ENCODE peak calls at places on chromosomes 2 and 18, in six cellular contexts. One of them, this sample, is unnamed.

GRCh38 chr18:39561136-39561535 is 1995.5 kb upstream of the CELF4 start:
- DNase-seq in omental fat pad: no peak
- DNase-seq in right atrium auricular region: no peak
- DNase-seq in BE2C: no peak
- DNase-seq in lung: no peak
- DNase-seq in mesothelial cell of epicardium: no peak
- DNase-seq in this sample: no peak

GRCh38 chr18:68724021-68724420 is 9.1 kb upstream of the TMX3 start:
- DNase-seq in right atrium auricular region: no peak
- DNase-seq in omental fat pad: no peak
- DNase-seq in mesothelial cell of epicardium: no peak
- DNase-seq in lung: no peak
- DNase-seq in BE2C: no peak
- DNase-seq in this sample: no peak

GRCh38 chr2:96251721-96252292 is 14.0 kb downstream of the TMEM127 start:
- DNase-seq in omental fat pad: no peak
- DNase-seq in right atrium auricular region: peak; percentile 86
- DNase-seq in lung: peak; percentile 53
- DNase-seq in mesothelial cell of epicardium: no peak
- DNase-seq in BE2C: peak; percentile 53
- DNase-seq in this sample: no peak

GRCh38 chr2:167537743-167538142 is 649.5 kb downstream of the XIRP2 start:
- DNase-seq in mesothelial cell of epicardium: no peak
- DNase-seq in lung: no peak
- DNase-seq in right atrium auricular region: no peak
- DNase-seq in omental fat pad: no peak
- DNase-seq in BE2C: no peak
- DNase-seq in this sample: no peak

GRCh38 chr2:216113572-216113971 is 4.4 kb downstream of the XRCC5 start:
- DNase-seq in BE2C: no peak
- DNase-seq in omental fat pad: no peak
- DNase-seq in lung: no peak
- DNase-seq in mesothelial cell of epicardium: no peak
- DNase-seq in right atrium auricular region: no peak
- DNase-seq in this sample: no peak

GRCh38 chr2:18454692-18455255 is 105.7 kb downstream of the RDH14 start:
- DNase-seq in omental fat pad: no peak
- DNase-seq in mesothelial cell of epicardium: no peak
- DNase-seq in BE2C: no peak
- DNase-seq in lung: no peak
- DNase-seq in right atrium auricular region: no peak
- DNase-seq in this sample: no peak

GRCh38 chr2:212832211-212833195 is 293.9 kb upstream of the ERBB4 start:
- DNase-seq in omental fat pad: no peak
- DNase-seq in BE2C: peak; percentile 8
- DNase-seq in lung: no peak
- DNase-seq in right atrium auricular region: no peak
- DNase-seq in mesothelial cell of epicardium: no peak
- DNase-seq in this sample: peak; percentile 66

GRCh38 chr2:235637906-235638305 is 144.1 kb downstream of the AGAP1 start:
- DNase-seq in BE2C: no peak
- DNase-seq in lung: no peak
- DNase-seq in omental fat pad: no peak
- DNase-seq in right atrium auricular region: no peak
- DNase-seq in mesothelial cell of epicardium: no peak
- DNase-seq in this sample: no peak

GRCh38 chr2:237601453-237602116 is 11.1 kb upstream of the RAB17 start:
- DNase-seq in mesothelial cell of epicardium: no peak
- DNase-seq in BE2C: no peak
- DNase-seq in lung: no peak
- DNase-seq in omental fat pad: no peak
- DNase-seq in right atrium auricular region: no peak
- DNase-seq in this sample: no peak
- TF ChIP-seq CTCF in mesothelial cell of epicardium: no peak
- TF ChIP-seq CTCF in BE2C: peak; percentile 23
- TF ChIP-seq CTCF in lung: no peak
- TF ChIP-seq CTCF in omental fat pad: no peak
- TF ChIP-seq CTCF in right atrium auricular region: no peak
- TF ChIP-seq CTCF in this sample: no peak

GRCh38 chr2:156064540-156064939 is 268.0 kb downstream of the NR4A2 start:
- DNase-seq in omental fat pad: no peak
- DNase-seq in BE2C: no peak
- DNase-seq in lung: no peak
- DNase-seq in right atrium auricular region: no peak
- DNase-seq in mesothelial cell of epicardium: no peak
- DNase-seq in this sample: no peak

GRCh38 chr2:156065912-156066311 is 266.6 kb downstream of the NR4A2 start:
- DNase-seq in mesothelial cell of epicardium: no peak
- DNase-seq in right atrium auricular region: no peak
- DNase-seq in BE2C: no peak
- DNase-seq in lung: no peak
- DNase-seq in omental fat pad: no peak
- DNase-seq in this sample: no peak
- TF ChIP-seq CTCF in mesothelial cell of epicardium: peak; percentile 12
- TF ChIP-seq CTCF in right atrium auricular region: no peak
- TF ChIP-seq CTCF in BE2C: no peak
- TF ChIP-seq CTCF in lung: no peak
- TF ChIP-seq CTCF in omental fat pad: no peak
- TF ChIP-seq CTCF in this sample: peak; percentile 31

DNA sequence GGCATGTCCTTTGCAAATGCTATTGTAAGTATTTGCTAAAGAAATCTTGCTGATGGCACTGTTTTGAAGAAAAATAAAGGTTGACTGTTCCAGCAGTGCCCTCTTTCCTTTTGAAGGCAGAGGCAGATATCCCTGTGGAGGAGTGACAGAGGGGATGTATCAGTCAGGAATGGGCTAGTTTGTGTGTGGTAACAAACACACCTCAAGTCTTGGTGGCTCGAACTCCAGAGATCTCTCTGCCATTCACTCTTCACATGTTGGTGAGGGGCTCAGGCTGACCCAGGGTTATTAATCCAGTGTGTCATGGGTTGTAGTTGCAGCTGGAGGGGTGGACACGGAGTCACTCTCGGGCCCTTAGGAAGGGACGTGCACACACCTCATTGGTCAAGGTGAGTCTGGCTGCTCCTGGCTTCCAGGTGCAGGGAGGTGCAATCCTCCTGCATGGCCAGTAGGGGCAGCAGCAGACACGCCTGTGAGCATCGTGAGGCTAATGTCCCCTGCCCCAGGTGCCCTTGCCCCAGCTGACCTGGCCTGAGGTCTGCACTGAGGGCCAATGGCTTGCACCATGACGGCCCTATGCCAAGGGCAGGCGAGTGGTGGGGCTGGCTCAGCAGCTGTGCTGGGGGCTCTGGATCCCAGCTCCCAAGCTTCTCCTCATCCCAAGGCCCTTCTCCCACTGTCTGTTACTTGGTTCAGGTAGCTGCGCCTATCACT is 146.5 kb downstream of the ASB1 start:
- DNase-seq in right atrium auricular region: no peak
- DNase-seq in BE2C: no peak
- DNase-seq in mesothelial cell of epicardium: no peak
- DNase-seq in omental fat pad: no peak
- DNase-seq in lung: no peak
- DNase-seq in this sample: no peak
- TF ChIP-seq CTCF in right atrium auricular region: no peak
- TF ChIP-seq CTCF in BE2C: peak; percentile 67
- TF ChIP-seq CTCF in mesothelial cell of epicardium: peak; percentile 47
- TF ChIP-seq CTCF in omental fat pad: no peak
- TF ChIP-seq CTCF in lung: peak; percentile 8
- TF ChIP-seq CTCF in this sample: peak; percentile 73

DNA sequence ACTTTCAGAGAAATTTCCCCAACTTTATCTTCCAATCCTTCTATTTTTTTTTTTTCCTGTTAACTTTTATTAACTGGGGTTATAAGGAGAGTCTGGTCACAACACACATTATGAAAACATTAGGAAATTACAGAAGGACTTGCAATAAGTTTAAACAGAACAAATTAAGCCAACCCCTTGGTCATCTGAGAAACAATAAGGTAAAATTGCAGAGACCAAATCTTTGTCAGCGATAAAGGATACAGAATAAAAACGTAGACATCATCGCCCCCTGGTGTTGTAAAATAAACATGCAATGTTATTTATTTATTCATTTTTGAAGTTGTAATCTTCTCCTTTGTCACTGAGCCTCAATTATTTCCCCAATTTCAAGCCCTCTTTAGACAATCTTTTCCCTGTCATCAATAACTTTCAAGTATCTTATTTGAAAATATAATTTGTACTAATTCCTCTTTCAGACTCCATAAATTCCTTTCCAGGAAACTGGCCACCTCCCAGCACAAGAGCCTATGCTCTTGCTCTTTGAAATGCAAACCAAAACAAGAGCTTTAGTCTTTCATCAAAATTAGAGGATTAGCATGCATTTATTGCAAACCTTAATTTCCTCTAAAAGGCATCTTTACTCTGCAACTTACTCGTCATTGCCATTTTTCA is 19.5 kb downstream of the G6PC2 start:
- DNase-seq in lung: no peak
- DNase-seq in omental fat pad: no peak
- DNase-seq in right atrium auricular region: no peak
- DNase-seq in BE2C: no peak
- DNase-seq in mesothelial cell of epicardium: no peak
- DNase-seq in this sample: no peak
- TF ChIP-seq CTCF in lung: peak; percentile 59
- TF ChIP-seq CTCF in omental fat pad: no peak
- TF ChIP-seq CTCF in right atrium auricular region: peak; percentile 45
- TF ChIP-seq CTCF in BE2C: peak; percentile 35
- TF ChIP-seq CTCF in mesothelial cell of epicardium: peak; percentile 86
- TF ChIP-seq CTCF in this sample: peak; percentile 84

DNA sequence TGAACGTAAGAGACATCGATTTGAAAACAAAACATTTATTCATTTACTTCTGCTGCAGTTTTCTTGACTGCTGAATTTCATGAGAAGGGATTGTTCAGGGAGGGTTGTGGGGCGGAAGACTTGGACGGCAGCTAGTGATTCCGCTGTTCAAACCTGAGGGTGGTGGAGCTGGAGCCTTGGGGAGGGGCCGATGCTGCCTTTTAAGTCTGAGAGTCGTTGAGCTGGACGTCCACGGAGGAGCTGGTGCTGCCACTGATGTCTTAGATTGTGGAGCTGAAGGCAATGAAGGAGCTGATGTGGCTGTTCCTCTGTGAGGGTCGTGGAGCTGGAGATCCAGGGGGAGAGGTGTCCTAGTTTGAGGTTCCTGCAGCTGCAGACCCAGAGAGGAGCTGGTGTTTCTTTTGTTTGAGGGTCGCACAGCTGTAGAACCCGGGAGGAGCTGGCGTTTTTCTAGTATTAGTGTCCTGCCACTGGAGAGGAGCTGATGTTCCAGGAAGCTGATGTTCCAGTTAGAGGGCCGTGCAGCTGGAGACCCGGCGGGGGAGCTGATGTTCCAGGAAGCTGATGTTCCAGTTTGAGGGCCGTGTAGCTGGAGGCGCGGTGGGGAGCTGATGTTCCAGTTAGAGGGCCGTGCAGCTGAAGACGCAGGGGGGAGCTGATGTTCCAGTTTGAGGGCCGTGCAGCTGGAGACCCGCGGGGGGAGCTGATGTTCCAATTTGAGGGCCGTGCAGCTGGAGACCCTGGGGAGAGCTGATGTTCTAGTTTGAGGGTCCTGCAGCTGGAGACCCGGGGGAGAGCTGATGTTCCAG is 150.9 kb downstream of the RTP5 start:
- DNase-seq in BE2C: no peak
- DNase-seq in mesothelial cell of epicardium: no peak
- DNase-seq in omental fat pad: no peak
- DNase-seq in lung: no peak
- DNase-seq in right atrium auricular region: no peak
- DNase-seq in this sample: no peak
- TF ChIP-seq CTCF in BE2C: no peak
- TF ChIP-seq CTCF in mesothelial cell of epicardium: no peak
- TF ChIP-seq CTCF in omental fat pad: no peak
- TF ChIP-seq CTCF in lung: no peak
- TF ChIP-seq CTCF in right atrium auricular region: no peak
- TF ChIP-seq CTCF in this sample: no peak

GRCh38 chr2:241598061-241598460 is 38.9 kb downstream of the THAP4 start:
- DNase-seq in omental fat pad: no peak
- DNase-seq in lung: no peak
- DNase-seq in BE2C: no peak
- DNase-seq in right atrium auricular region: no peak
- DNase-seq in mesothelial cell of epicardium: no peak
- DNase-seq in this sample: no peak

GRCh38 chr2:241595600-241596140 is 37.1 kb downstream of the BOK start:
- DNase-seq in omental fat pad: no peak
- DNase-seq in BE2C: peak; percentile 48
- DNase-seq in mesothelial cell of epicardium: no peak
- DNase-seq in lung: no peak
- DNase-seq in right atrium auricular region: no peak
- DNase-seq in this sample: no peak

GRCh38 chr2:241601841-241602240 is 35.1 kb downstream of the THAP4 start:
- DNase-seq in mesothelial cell of epicardium: no peak
- DNase-seq in right atrium auricular region: no peak
- DNase-seq in BE2C: no peak
- DNase-seq in omental fat pad: no peak
- DNase-seq in lung: no peak
- DNase-seq in this sample: no peak

GRCh38 chr2:241597561-241597960 is 39.0 kb downstream of the BOK start:
- DNase-seq in mesothelial cell of epicardium: no peak
- DNase-seq in lung: no peak
- DNase-seq in right atrium auricular region: no peak
- DNase-seq in omental fat pad: no peak
- DNase-seq in BE2C: no peak
- DNase-seq in this sample: no peak

GRCh38 chr2:241598487-241598886 is 38.5 kb downstream of the THAP4 start:
- DNase-seq in lung: no peak
- DNase-seq in BE2C: no peak
- DNase-seq in mesothelial cell of epicardium: no peak
- DNase-seq in omental fat pad: no peak
- DNase-seq in right atrium auricular region: no peak
- DNase-seq in this sample: no peak
- TF ChIP-seq CTCF in lung: no peak
- TF ChIP-seq CTCF in BE2C: peak; percentile 59
- TF ChIP-seq CTCF in mesothelial cell of epicardium: no peak
- TF ChIP-seq CTCF in omental fat pad: no peak
- TF ChIP-seq CTCF in right atrium auricular region: no peak
- TF ChIP-seq CTCF in this sample: peak; percentile 25

GRCh38 chr18:58567453-58568196 is 61.3 kb downstream of the ALPK2 start:
- DNase-seq in omental fat pad: no peak
- DNase-seq in right atrium auricular region: no peak
- DNase-seq in lung: no peak
- DNase-seq in BE2C: no peak
- DNase-seq in mesothelial cell of epicardium: no peak
- DNase-seq in this sample: no peak
- TF ChIP-seq CTCF in omental fat pad: no peak
- TF ChIP-seq CTCF in right atrium auricular region: no peak
- TF ChIP-seq CTCF in lung: no peak
- TF ChIP-seq CTCF in BE2C: no peak
- TF ChIP-seq CTCF in mesothelial cell of epicardium: no peak
- TF ChIP-seq CTCF in this sample: no peak

GRCh38 chr2:236637691-236638569 is 68.3 kb downstream of the ACKR3 start:
- DNase-seq in right atrium auricular region: peak; percentile 57
- DNase-seq in mesothelial cell of epicardium: peak; percentile 30
- DNase-seq in BE2C: no peak
- DNase-seq in omental fat pad: no peak
- DNase-seq in lung: no peak
- DNase-seq in this sample: no peak
- TF ChIP-seq CTCF in right atrium auricular region: no peak
- TF ChIP-seq CTCF in mesothelial cell of epicardium: no peak
- TF ChIP-seq CTCF in BE2C: no peak
- TF ChIP-seq CTCF in omental fat pad: no peak
- TF ChIP-seq CTCF in lung: no peak
- TF ChIP-seq CTCF in this sample: no peak

DNA sequence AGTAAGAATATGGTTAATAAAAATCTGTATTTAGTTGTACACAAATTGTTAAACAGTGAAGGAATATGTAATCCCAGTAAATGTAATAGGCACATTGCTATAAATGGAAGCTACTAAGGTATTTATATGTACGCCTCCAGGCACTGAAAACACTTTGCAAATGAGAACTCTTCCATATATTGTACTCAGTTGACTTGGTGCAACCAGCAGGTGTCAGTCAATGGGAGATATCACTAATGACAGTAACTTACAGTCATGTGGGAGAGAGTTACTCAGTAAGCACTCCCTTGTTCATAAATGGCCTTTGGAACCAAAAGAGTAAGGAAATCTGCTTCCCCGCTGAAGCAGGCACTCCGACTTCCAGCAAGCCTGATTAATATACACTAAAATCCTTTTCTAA is 5.9 kb downstream of the MDH1 start:
- DNase-seq in lung: no peak
- DNase-seq in omental fat pad: no peak
- DNase-seq in right atrium auricular region: no peak
- DNase-seq in mesothelial cell of epicardium: no peak
- DNase-seq in BE2C: no peak
- DNase-seq in this sample: no peak
- TF ChIP-seq CTCF in lung: no peak
- TF ChIP-seq CTCF in omental fat pad: no peak
- TF ChIP-seq CTCF in right atrium auricular region: no peak
- TF ChIP-seq CTCF in mesothelial cell of epicardium: no peak
- TF ChIP-seq CTCF in BE2C: no peak
- TF ChIP-seq CTCF in this sample: no peak